ENCODE peak calls at places on chromosomes 16 and 17, in five cellular contexts. One of them, this sample, is unnamed.

GRCh38 chr16:80233097-80233835 is 307.5 kb upstream of the DYNLRB2 start:
- DNase-seq in epithelial cell of prostate: no peak
- DNase-seq in naive thymus-derived CD8-positive, alpha-beta T cell: no peak
- DNase-seq in frontal cortex: no peak
- DNase-seq in EH: no peak
- DNase-seq in this sample: no peak

GRCh38 chr16:53489754-53490153 is 13.3 kb downstream of the AKTIP start:
- DNase-seq in frontal cortex: no peak
- DNase-seq in naive thymus-derived CD8-positive, alpha-beta T cell: no peak
- DNase-seq in epithelial cell of prostate: no peak
- DNase-seq in EH: no peak
- DNase-seq in this sample: no peak

GRCh38 chr17:65060855-65061254 is 4.3 kb upstream of the GNA13 start:
- DNase-seq in frontal cortex: no peak
- DNase-seq in EH: no peak
- DNase-seq in epithelial cell of prostate: no peak
- DNase-seq in naive thymus-derived CD8-positive, alpha-beta T cell: no peak
- DNase-seq in this sample: no peak

GRCh38 chr17:1067282-1067956 is 70.5 kb downstream of the TIMM22 start:
- DNase-seq in EH: no peak
- DNase-seq in epithelial cell of prostate: no peak
- DNase-seq in frontal cortex: no peak
- DNase-seq in naive thymus-derived CD8-positive, alpha-beta T cell: no peak
- DNase-seq in this sample: no peak

GRCh38 chr16:67549240-67549639 is 13.1 kb upstream of the CTCF start:
- DNase-seq in EH: no peak
- DNase-seq in frontal cortex: no peak
- DNase-seq in naive thymus-derived CD8-positive, alpha-beta T cell: no peak
- DNase-seq in epithelial cell of prostate: no peak
- DNase-seq in this sample: no peak

GRCh38 chr16:3182608-3183444 is 5.2 kb upstream of the OR1F1 start:
- DNase-seq in naive thymus-derived CD8-positive, alpha-beta T cell: peak
- DNase-seq in frontal cortex: no peak
- DNase-seq in epithelial cell of prostate: no peak
- DNase-seq in EH: peak
- DNase-seq in this sample: peak

GRCh38 chr16:76910931-76911330 is 280.1 kb upstream of the MON1B start:
- DNase-seq in EH: peak
- DNase-seq in epithelial cell of prostate: peak
- DNase-seq in frontal cortex: no peak
- DNase-seq in naive thymus-derived CD8-positive, alpha-beta T cell: no peak
- DNase-seq in this sample: no peak

GRCh38 chr17:69870091-69870530 is 204.9 kb upstream of the KCNJ16 start:
- DNase-seq in EH: peak
- DNase-seq in epithelial cell of prostate: peak
- DNase-seq in naive thymus-derived CD8-positive, alpha-beta T cell: no peak
- DNase-seq in frontal cortex: no peak
- DNase-seq in this sample: no peak

GRCh38 chr17:19787733-19788357 is 39.7 kb upstream of the ALDH3A1 start:
- DNase-seq in epithelial cell of prostate: no peak
- DNase-seq in EH: no peak
- DNase-seq in naive thymus-derived CD8-positive, alpha-beta T cell: no peak
- DNase-seq in frontal cortex: no peak
- DNase-seq in this sample: no peak

GRCh38 chr17:80750263-80750662 is 205.6 kb downstream of the RPTOR start:
- DNase-seq in naive thymus-derived CD8-positive, alpha-beta T cell: no peak
- DNase-seq in epithelial cell of prostate: no peak
- DNase-seq in frontal cortex: no peak
- DNase-seq in EH: no peak
- DNase-seq in this sample: no peak

GRCh38 chr17:51228177-51228576 is 31.7 kb downstream of the MBTD1 start:
- DNase-seq in epithelial cell of prostate: no peak
- DNase-seq in frontal cortex: no peak
- DNase-seq in EH: peak
- DNase-seq in naive thymus-derived CD8-positive, alpha-beta T cell: no peak
- DNase-seq in this sample: no peak

GRCh38 chr17:72516772-72517399 is 396.1 kb downstream of the SOX9 start:
- DNase-seq in naive thymus-derived CD8-positive, alpha-beta T cell: no peak
- DNase-seq in EH: no peak
- DNase-seq in epithelial cell of prostate: no peak
- DNase-seq in frontal cortex: no peak
- DNase-seq in this sample: no peak

GRCh38 chr17:17161759-17162158 is 44.4 kb downstream of the PLD6 start:
- DNase-seq in EH: no peak
- DNase-seq in naive thymus-derived CD8-positive, alpha-beta T cell: no peak
- DNase-seq in epithelial cell of prostate: no peak
- DNase-seq in frontal cortex: no peak
- DNase-seq in this sample: no peak

GRCh38 chr17:75034236-75034908 is 12.4 kb downstream of the ATP5PD start:
- DNase-seq in frontal cortex: no peak
- DNase-seq in naive thymus-derived CD8-positive, alpha-beta T cell: peak
- DNase-seq in EH: peak
- DNase-seq in epithelial cell of prostate: no peak
- DNase-seq in this sample: peak

GRCh38 chr16:57741660-57742191 is 6.2 kb downstream of the KATNB1 start:
- DNase-seq in frontal cortex: no peak
- DNase-seq in EH: no peak
- DNase-seq in epithelial cell of prostate: no peak
- DNase-seq in naive thymus-derived CD8-positive, alpha-beta T cell: no peak
- DNase-seq in this sample: no peak

GRCh38 chr16:59060212-59060611 is 326.1 kb upstream of the GOT2 start:
- DNase-seq in epithelial cell of prostate: no peak
- DNase-seq in naive thymus-derived CD8-positive, alpha-beta T cell: no peak
- DNase-seq in EH: peak
- DNase-seq in frontal cortex: no peak
- DNase-seq in this sample: no peak

GRCh38 chr17:53668854-53669253 is 153.9 kb upstream of the KIF2B start:
- DNase-seq in EH: no peak
- DNase-seq in frontal cortex: no peak
- DNase-seq in epithelial cell of prostate: no peak
- DNase-seq in naive thymus-derived CD8-positive, alpha-beta T cell: no peak
- DNase-seq in this sample: no peak

GRCh38 chr16:54397190-54397835 is 110.7 kb upstream of the IRX3 start:
- DNase-seq in EH: peak
- DNase-seq in frontal cortex: no peak
- DNase-seq in epithelial cell of prostate: no peak
- DNase-seq in naive thymus-derived CD8-positive, alpha-beta T cell: no peak
- DNase-seq in this sample: no peak

GRCh38 chr16:58128181-58128631 is 975 bp downstream of the CFAP20 start:
- DNase-seq in naive thymus-derived CD8-positive, alpha-beta T cell: no peak
- DNase-seq in frontal cortex: no peak
- DNase-seq in epithelial cell of prostate: no peak
- DNase-seq in EH: no peak
- DNase-seq in this sample: no peak

GRCh38 chr17:15999974-16000827 is 577 bp downstream of the TTC19 start:
- DNase-seq in epithelial cell of prostate: no peak
- DNase-seq in EH: peak
- DNase-seq in frontal cortex: no peak
- DNase-seq in naive thymus-derived CD8-positive, alpha-beta T cell: no peak
- DNase-seq in this sample: no peak

GRCh38 chr17:3766783-3767182 is 34.2 kb downstream of the ITGAE start:
- DNase-seq in naive thymus-derived CD8-positive, alpha-beta T cell: peak
- DNase-seq in EH: no peak
- DNase-seq in frontal cortex: no peak
- DNase-seq in epithelial cell of prostate: no peak
- DNase-seq in this sample: peak

GRCh38 chr16:56609463-56609921 is 1.1 kb downstream of the MT2A start:
- DNase-seq in naive thymus-derived CD8-positive, alpha-beta T cell: peak
- DNase-seq in frontal cortex: no peak
- DNase-seq in epithelial cell of prostate: no peak
- DNase-seq in EH: peak
- DNase-seq in this sample: peak

GRCh38 chr16:87653234-87653633 is 50.9 kb downstream of the JPH3 start:
- DNase-seq in EH: no peak
- DNase-seq in frontal cortex: no peak
- DNase-seq in naive thymus-derived CD8-positive, alpha-beta T cell: no peak
- DNase-seq in epithelial cell of prostate: no peak
- DNase-seq in this sample: no peak

GRCh38 chr16:59385953-59386352 is 651.8 kb upstream of the GOT2 start:
- DNase-seq in epithelial cell of prostate: no peak
- DNase-seq in frontal cortex: no peak
- DNase-seq in EH: peak
- DNase-seq in naive thymus-derived CD8-positive, alpha-beta T cell: no peak
- DNase-seq in this sample: no peak

GRCh38 chr16:68470461-68471150 is 22.3 kb upstream of the SMPD3 start:
- DNase-seq in EH: no peak
- DNase-seq in epithelial cell of prostate: no peak
- DNase-seq in frontal cortex: no peak
- DNase-seq in naive thymus-derived CD8-positive, alpha-beta T cell: no peak
- DNase-seq in this sample: peak

GRCh38 chr16:52384378-52384777 is 162.6 kb downstream of the TOX3 start:
- DNase-seq in EH: no peak
- DNase-seq in naive thymus-derived CD8-positive, alpha-beta T cell: no peak
- DNase-seq in epithelial cell of prostate: no peak
- DNase-seq in frontal cortex: no peak
- DNase-seq in this sample: no peak

GRCh38 chr16:77190478-77191258 is at the start of gene MON1B:
- DNase-seq in naive thymus-derived CD8-positive, alpha-beta T cell: peak
- DNase-seq in EH: peak
- DNase-seq in epithelial cell of prostate: peak
- DNase-seq in frontal cortex: peak
- DNase-seq in this sample: peak

GRCh38 chr16:20904507-20905079 is 4.0 kb downstream of the LYRM1 start:
- DNase-seq in frontal cortex: no peak
- DNase-seq in EH: peak
- DNase-seq in epithelial cell of prostate: peak
- DNase-seq in naive thymus-derived CD8-positive, alpha-beta T cell: no peak
- DNase-seq in this sample: peak

GRCh38 chr16:67504190-67505021 is 21.1 kb upstream of the AGRP start:
- DNase-seq in naive thymus-derived CD8-positive, alpha-beta T cell: no peak
- DNase-seq in EH: peak
- DNase-seq in frontal cortex: peak
- DNase-seq in epithelial cell of prostate: no peak
- DNase-seq in this sample: peak

GRCh38 chr16:56848955-56849689 is 15.9 kb upstream of the SLC12A3 start:
- DNase-seq in naive thymus-derived CD8-positive, alpha-beta T cell: no peak
- DNase-seq in EH: peak
- DNase-seq in frontal cortex: no peak
- DNase-seq in epithelial cell of prostate: no peak
- DNase-seq in this sample: no peak

GRCh38 chr17:44049294-44050080 is 17.0 kb downstream of the LSM12 start:
- DNase-seq in EH: no peak
- DNase-seq in epithelial cell of prostate: no peak
- DNase-seq in naive thymus-derived CD8-positive, alpha-beta T cell: no peak
- DNase-seq in frontal cortex: no peak
- DNase-seq in this sample: no peak

GRCh38 chr17:17119533-17119932 is 77.3 kb downstream of the MPRIP start:
- DNase-seq in naive thymus-derived CD8-positive, alpha-beta T cell: peak
- DNase-seq in EH: peak
- DNase-seq in frontal cortex: no peak
- DNase-seq in epithelial cell of prostate: peak
- DNase-seq in this sample: peak

This sample was measured in immature natural killer cell.